ENCODE peak calls at places on chromosomes 4 and X, in six cellular contexts. H, F, R, Y, D and V are unnamed samples.

GRCh38 chr4:99202536-99202935 is 16.5 kb downstream of the ADH6 start:
- DNase-seq in D (peak; percentile 17), Y (no peak), R (no peak), F (no peak), H (no peak), V (no peak)

GRCh38 chr4:165609653-165610052 is 230.8 kb downstream of the CPE start:
- DNase-seq in Y (no peak), H (no peak), R (no peak), D (no peak), F (no peak), V (no peak)

GRCh38 chrX:110415440-110416167 is 57.0 kb downstream of the RTL9 start:
- DNase-seq in R (no peak), F (no peak), D (no peak), H (no peak), Y (no peak), V (no peak)

GRCh38 chr4:144757969-144758368 is 112.0 kb downstream of the HHIP start:
- DNase-seq in D (no peak), F (no peak), R (no peak), H (no peak), Y (no peak), V (no peak)

GRCh38 chr4:69697536-69697935 is 44.5 kb upstream of the UGT2A1 start:
- DNase-seq in D (no peak), Y (no peak), H (no peak), R (no peak), F (no peak), V (no peak)

GRCh38 chr4:118193421-118193820 is 159.1 kb downstream of the NDST3 start:
- DNase-seq in D (no peak), R (no peak), H (no peak), Y (no peak), F (no peak), V (no peak)

GRCh38 chr4:174910271-174910670 is 7.9 kb upstream of the ADAM29 start:
- DNase-seq in F (no peak), Y (no peak), D (no peak), R (no peak), H (no peak), V (no peak)

GRCh38 chrX:19750028-19750786 is 137.2 kb downstream of the SH3KBP1 start:
- DNase-seq in R (peak; percentile 7), F (no peak), H (no peak), Y (no peak), D (no peak), V (no peak)

GRCh38 chrX:13387656-13388421 is 68.0 kb upstream of the ATXN3L start:
- DNase-seq in Y (no peak), H (no peak), R (no peak), D (no peak), F (no peak), V (no peak)

GRCh38 chr4:76550966-76551780 is 116.1 kb downstream of the SHROOM3 start:
- DNase-seq in Y (no peak), H (no peak), F (no peak), D (no peak), R (no peak), V (no peak)

GRCh38 chr4:5399790-5400421 is 308.5 kb downstream of the EVC2 start:
- DNase-seq in Y (no peak), R (peak; percentile 24), F (no peak), H (no peak), D (no peak), V (no peak)

GRCh38 chr4:147924604-147925412 is 192.9 kb downstream of the ARHGAP10 start:
- DNase-seq in Y (no peak), F (no peak), H (peak; percentile 32), D (peak; percentile 30), R (peak; percentile 30), V (no peak)

GRCh38 chr4:181601118-181601517 is 642.1 kb upstream of the TENM3 start:
- DNase-seq in H (no peak), F (no peak), R (no peak), D (no peak), Y (no peak), V (no peak)

GRCh38 chr4:92249541-92249940 is 54.2 kb upstream of the GRID2 start:
- DNase-seq in D (no peak), F (no peak), H (no peak), R (no peak), Y (no peak), V (no peak)

GRCh38 chr4:35934370-35934981 is 309.8 kb downstream of the ARAP2 start:
- DNase-seq in F (peak; percentile 12), H (no peak), R (peak; percentile 9), D (no peak), Y (no peak), V (no peak)

GRCh38 chr4:25441519-25442117 is 64.6 kb downstream of the ANAPC4 start:
- DNase-seq in Y (no peak), H (peak; percentile 49), F (no peak), D (peak; percentile 48), R (peak; percentile 66), V (no peak)

GRCh38 chr4:169014581-169014980 is 4.5 kb upstream of the CBR4 start:
- DNase-seq in F (no peak), D (no peak), Y (no peak), R (peak; percentile 19), H (no peak), V (no peak)

GRCh38 chr4:98473046-98473445 is 185.4 kb downstream of the TSPAN5 start:
- DNase-seq in D (no peak), F (no peak), H (no peak), R (no peak), Y (no peak), V (no peak)

GRCh38 chr4:83542225-83542624 is 6.3 kb downstream of the GPAT3 start:
- DNase-seq in R (no peak), H (no peak), F (no peak), D (no peak), Y (no peak), V (no peak)

GRCh38 chr4:154779362-154779947 is 1.6 kb upstream of the RBM46 start:
- DNase-seq in H (no peak), D (no peak), Y (no peak), F (peak; percentile 10), R (peak; percentile 42), V (peak; percentile 5)

GRCh38 chr4:183960021-183960420 is 54.9 kb downstream of the STOX2 start:
- DNase-seq in R (peak; percentile 39), Y (no peak), H (peak; percentile 5), F (peak; percentile 2), D (peak; percentile 92), V (no peak)

GRCh38 chr4:94457692-94458106 is 6.0 kb downstream of the PDLIM5 start:
- DNase-seq in F (no peak), D (no peak), R (no peak), Y (no peak), H (no peak), V (no peak)

GRCh38 chr4:105714071-105714521 is 5.5 kb downstream of the GSTCD start:
- DNase-seq in Y (no peak), F (no peak), D (no peak), R (no peak), H (no peak), V (no peak)

GRCh38 chr4:96593422-96593821 is 753.5 kb downstream of the PDHA2 start:
- DNase-seq in H (no peak), D (peak; percentile 72), R (no peak), F (no peak), Y (no peak), V (no peak)

GRCh38 chrX:154027003-154027402 is 7.3 kb upstream of the IRAK1 start:
- DNase-seq in Y (no peak), F (no peak), R (no peak), D (no peak), H (no peak), V (no peak)

GRCh38 chr4:139972305-139972704 is 181.7 kb downstream of the MAML3 start:
- DNase-seq in Y (no peak), H (no peak), F (no peak), D (no peak), R (no peak), V (no peak)

GRCh38 chrX:12881914-12882313 is 15.0 kb downstream of the TLR7 start:
- DNase-seq in R (no peak), H (no peak), Y (no peak), D (no peak), F (no peak), V (no peak)

GRCh38 chr4:113978105-113978504 is 1.3 kb downstream of the ARSJ start:
- DNase-seq in F (no peak), D (no peak), R (no peak), H (no peak), Y (no peak), V (no peak)
- H3K4me3 ChIP-seq in F (peak overlapping the region; percentile 92), D (no peak overlapping the region), R (peak overlapping the region; percentile 59), H (peak overlapping the region; percentile 59), Y (peak overlapping the region; percentile 72), V (peak overlapping the region; percentile 85)

DNA sequence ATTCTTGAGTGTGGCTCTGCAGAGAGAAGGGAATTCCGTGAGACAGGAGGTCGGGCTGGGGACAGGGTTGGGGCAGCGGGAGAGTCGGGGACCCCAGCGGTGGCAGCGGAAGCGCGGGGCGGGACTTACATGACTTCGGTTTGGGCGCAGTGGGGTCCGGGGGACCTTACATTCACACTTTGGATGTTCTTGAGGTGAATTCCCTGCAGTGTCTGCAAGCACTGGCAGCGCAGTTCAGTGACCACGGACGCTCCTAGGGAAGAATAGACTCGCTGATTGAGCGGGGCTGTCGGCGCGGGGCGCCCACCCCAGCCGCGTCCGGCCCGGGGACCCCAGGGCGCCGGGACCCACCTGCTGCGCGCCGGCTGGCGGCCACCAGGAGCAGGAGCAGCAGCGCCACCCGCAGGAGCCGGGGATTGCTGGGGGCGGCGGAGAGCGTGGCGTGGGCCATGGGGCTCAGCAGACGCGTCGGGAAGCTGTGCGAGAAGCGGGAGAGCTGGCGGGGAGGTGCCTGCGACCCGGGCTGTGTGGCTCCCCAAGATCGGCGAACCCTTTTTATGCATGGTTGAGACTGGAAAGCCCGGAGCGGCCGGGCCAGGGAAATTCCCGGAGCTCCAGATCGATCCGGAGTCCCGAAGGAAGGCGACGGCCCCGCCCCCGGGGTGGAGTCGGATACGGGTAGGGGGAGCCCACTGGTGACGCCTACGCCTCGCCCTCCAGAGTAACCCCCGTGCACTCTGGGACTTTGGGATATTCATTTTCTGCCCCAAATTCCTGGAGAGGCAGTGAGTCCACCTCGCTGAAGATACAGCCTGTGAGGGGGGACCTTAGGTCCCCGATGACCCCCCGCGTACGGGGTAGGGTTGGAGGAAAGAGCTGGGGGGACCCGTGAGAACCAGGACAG is at the start of gene CXCL3:
- DNase-seq in F (no peak), Y (no peak), D (peak; percentile 76), H (peak; percentile 48), R (peak; percentile 72), V (no peak)
- TF ChIP-seq CTCF in F (peak; percentile 14), Y (no peak), D (peak; percentile 55), H (peak; percentile 69), R (peak; percentile 50), V (peak; percentile 31)

GRCh38 chrX:23332888-23333821 is 1.5 kb upstream of the PTCHD1 start:
- DNase-seq in H (no peak), F (no peak), Y (no peak), R (no peak), D (no peak), V (no peak)
- H3K4me3 ChIP-seq in H (peak overlapping the region; percentile 29), F (no peak overlapping the region), Y (peak overlapping the region; percentile 33), R (peak overlapping the region; percentile 46), D (no peak overlapping the region), V (no peak overlapping the region)

DNA sequence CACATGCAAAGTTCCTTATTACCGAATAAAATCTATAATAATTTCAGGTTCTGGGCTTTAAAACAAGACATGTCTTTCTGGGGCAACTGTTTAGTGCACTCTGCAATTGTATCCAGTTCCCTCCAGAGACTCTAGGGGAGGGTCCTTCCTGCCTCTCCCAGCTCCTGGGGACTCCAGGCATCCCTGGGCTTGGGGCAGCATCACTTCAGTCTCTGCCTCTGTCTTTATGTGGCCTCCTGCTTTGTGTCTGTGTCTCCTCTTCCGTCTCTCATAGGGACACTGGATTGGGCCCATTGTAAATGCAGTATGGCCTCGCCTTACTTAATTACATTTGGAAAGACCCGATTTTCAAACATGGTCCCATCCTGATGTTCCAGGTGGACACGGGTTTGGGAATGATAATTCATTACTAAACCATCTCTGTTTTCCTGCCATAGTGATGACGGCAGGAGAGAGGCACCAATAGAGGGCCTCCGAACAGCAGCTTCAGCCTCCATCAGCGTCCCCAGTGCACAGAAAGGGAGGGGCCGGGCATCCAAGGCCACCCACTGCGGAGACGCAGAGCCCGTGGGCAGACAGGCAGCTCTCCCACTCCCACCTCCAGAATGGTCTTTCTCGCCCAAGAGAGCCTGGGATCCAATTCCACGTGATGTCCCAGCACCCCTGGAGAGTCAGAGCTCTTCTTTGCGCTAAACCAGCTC is 11.0 kb upstream of the ASMTL start:
- DNase-seq in Y (peak; percentile 37), R (no peak), D (no peak), F (no peak), H (no peak), V (no peak)
- TF ChIP-seq CTCF in Y (no peak), R (no peak), D (no peak), F (no peak), H (no peak), V (no peak)